ENCODE peak calls at places on chromosomes 7 and 10, in five cellular contexts. N is neural crest cell, S is MM.1S, P is OCI-LY7, J is foreskin fibroblast. X is an unnamed sample.

GRCh38 chr7:5677538-5678294 is 103.7 kb downstream of the RNF216 start:
- DNase-seq in J (peak; percentile 71), N (peak; percentile 49), S (peak; percentile 25), P (peak; percentile 71), X (peak; percentile 48)

GRCh38 chr7:91280180-91280579 is 15.9 kb downstream of the FZD1 start:
- DNase-seq in P (no peak), N (no peak), J (no peak), S (peak; percentile 68), X (no peak)

GRCh38 chr10:132018446-132018845 is 36.7 kb upstream of the BNIP3 start:
- DNase-seq in P (no peak), S (no peak), J (no peak), N (no peak), X (no peak)

GRCh38 chr7:21293771-21294170 is 134.1 kb upstream of the SP4 start:
- DNase-seq in S (no peak), P (no peak), J (no peak), N (no peak), X (no peak)

GRCh38 chr10:97335188-97335619 is 675 bp upstream of the FRAT2 start:
- DNase-seq in J (no peak), P (peak; percentile 50), S (no peak), N (peak; percentile 2), X (no peak)

GRCh38 chr10:110192552-110192951 is 14.9 kb upstream of the MXI1 start:
- DNase-seq in J (no peak), S (peak; percentile 17), P (no peak), N (no peak), X (peak; percentile 53)

GRCh38 chr10:6385683-6386082 is 183.0 kb downstream of the PFKFB3 start:
- DNase-seq in S (no peak), P (no peak), N (no peak), J (peak; percentile 55), X (no peak)

GRCh38 chr10:74825371-74826141 is 844 bp upstream of the KAT6B start:
- DNase-seq in P (no peak), S (peak; percentile 44), J (peak; percentile 34), N (peak; percentile 68), X (no peak)

GRCh38 chr10:69074532-69074931 is 13.4 kb upstream of the SRGN start:
- DNase-seq in P (no peak), S (no peak), J (no peak), N (no peak), X (no peak)

GRCh38 chr10:1938317-1938716 is 201.0 kb upstream of the ADARB2 start:
- DNase-seq in S (peak; percentile 54), J (no peak), N (no peak), P (no peak), X (no peak)

DNA sequence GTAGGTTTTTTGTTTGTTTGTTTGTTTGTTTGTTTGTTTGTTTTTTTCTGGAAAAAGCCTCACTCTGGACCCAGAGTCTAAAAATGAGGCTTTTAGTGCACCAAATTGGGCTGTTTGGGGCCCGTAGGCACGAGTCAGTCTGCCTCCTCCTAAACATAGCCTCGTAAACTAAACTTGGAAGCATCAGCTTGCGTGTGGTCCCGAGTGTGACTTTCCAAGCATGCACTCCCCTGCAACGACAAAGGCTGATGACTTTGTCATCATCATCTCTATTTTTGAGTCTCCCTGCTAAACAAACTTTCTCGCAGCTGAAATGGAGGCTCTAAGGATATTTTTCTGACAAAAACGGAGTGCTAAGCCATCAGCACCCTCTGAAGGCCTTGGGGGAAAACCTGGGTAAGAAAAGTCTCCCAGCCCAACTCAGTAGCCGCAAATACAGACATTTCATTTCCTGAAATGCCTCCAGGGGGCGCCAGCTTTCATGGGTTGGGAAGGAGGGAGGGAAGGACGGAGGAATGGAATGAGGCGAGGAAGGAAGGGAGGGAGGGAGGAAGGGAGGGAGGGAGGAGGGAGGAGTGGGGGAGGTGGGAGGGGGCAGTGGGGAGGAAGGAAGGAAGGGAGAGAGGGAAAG is 245.9 kb downstream of the KCNMA1 start:
- DNase-seq in S (peak; percentile 48), P (peak; percentile 13), J (peak; percentile 86), N (peak; percentile 81), X (peak; percentile 51)
- TF ChIP-seq CTCF in S (peak; percentile 54), P (peak; percentile 61), J (peak; percentile 72), N (peak; percentile 65), X (peak; percentile 66)

GRCh38 chr7:122258971-122259370 is 45.6 kb downstream of the FEZF1 start:
- DNase-seq in S (no peak), P (no peak), J (no peak), N (no peak), X (no peak)

GRCh38 chr7:122260336-122260735 is 44.2 kb downstream of the FEZF1 start:
- DNase-seq in J (no peak), S (no peak), P (no peak), N (no peak), X (no peak)

GRCh38 chr7:122261442-122261841 is 43.1 kb downstream of the FEZF1 start:
- DNase-seq in J (no peak), N (no peak), S (no peak), P (no peak), X (no peak)

GRCh38 chr7:122257056-122257455 is 47.5 kb downstream of the FEZF1 start:
- DNase-seq in S (no peak), N (no peak), P (no peak), J (no peak), X (no peak)

DNA sequence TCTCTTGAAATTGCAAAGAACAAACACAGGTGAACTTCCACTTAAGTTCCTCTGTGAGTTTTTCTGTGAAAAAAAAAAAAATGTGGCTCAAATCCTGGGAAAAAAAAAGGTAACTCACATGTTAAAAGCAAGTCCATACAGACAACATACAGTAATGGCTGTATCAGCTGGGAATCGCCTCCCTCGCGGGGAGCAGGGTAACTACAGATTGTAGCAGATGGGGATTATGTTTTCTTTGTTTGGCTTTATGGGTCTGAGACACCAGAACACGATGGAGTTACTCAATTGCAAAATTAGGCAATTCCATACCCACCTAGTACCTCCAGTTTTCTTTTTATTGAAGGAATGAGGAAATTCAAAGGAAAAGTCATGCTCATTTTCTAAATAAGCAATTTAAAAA is 42.3 kb downstream of the FEZF1 start:
- DNase-seq in J (no peak), P (no peak), S (no peak), N (no peak), X (no peak)
- TF ChIP-seq CTCF in J (no peak), P (no peak), S (no peak), N (no peak), X (no peak)

DNA sequence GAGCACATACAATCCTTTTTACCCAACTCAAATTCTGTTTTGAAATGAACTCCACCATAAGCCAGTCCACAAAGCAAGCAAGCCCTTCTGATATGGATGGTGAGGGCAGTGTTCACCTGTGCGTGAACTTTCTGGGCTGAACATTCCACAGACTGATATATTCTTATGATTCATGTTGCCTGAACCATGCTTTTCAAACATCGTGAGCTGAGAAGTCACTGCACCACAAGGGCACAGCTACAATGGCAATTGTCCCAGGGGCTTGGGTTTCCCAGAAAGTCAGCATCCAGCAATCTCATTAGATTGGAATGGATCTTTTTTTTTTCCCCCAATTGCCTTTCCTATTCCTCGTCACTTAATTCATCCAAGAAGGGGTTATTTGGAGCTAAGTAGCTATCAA is 86.9 kb upstream of the ZNF438 start:
- DNase-seq in N (no peak), S (no peak), P (no peak), J (no peak), X (no peak)
- TF ChIP-seq CTCF in N (no peak), S (no peak), P (no peak), J (no peak), X (no peak)

GRCh38 chr10:45593938-45594275 is 78.7 kb downstream of the ZFAND4 start:
- DNase-seq in P (no peak), S (no peak), N (no peak), J (no peak), X (no peak)

GRCh38 chr10:45592432-45592831 is 80.1 kb downstream of the ZFAND4 start:
- DNase-seq in P (no peak), S (no peak), N (no peak), J (no peak), X (no peak)

GRCh38 chr10:45596556-45596955 is 76.0 kb downstream of the ZFAND4 start:
- DNase-seq in P (no peak), S (no peak), J (no peak), N (no peak), X (no peak)

GRCh38 chr10:45592926-45593325 is 79.6 kb downstream of the ZFAND4 start:
- DNase-seq in N (no peak), S (no peak), J (no peak), P (peak; percentile 26), X (no peak)

DNA sequence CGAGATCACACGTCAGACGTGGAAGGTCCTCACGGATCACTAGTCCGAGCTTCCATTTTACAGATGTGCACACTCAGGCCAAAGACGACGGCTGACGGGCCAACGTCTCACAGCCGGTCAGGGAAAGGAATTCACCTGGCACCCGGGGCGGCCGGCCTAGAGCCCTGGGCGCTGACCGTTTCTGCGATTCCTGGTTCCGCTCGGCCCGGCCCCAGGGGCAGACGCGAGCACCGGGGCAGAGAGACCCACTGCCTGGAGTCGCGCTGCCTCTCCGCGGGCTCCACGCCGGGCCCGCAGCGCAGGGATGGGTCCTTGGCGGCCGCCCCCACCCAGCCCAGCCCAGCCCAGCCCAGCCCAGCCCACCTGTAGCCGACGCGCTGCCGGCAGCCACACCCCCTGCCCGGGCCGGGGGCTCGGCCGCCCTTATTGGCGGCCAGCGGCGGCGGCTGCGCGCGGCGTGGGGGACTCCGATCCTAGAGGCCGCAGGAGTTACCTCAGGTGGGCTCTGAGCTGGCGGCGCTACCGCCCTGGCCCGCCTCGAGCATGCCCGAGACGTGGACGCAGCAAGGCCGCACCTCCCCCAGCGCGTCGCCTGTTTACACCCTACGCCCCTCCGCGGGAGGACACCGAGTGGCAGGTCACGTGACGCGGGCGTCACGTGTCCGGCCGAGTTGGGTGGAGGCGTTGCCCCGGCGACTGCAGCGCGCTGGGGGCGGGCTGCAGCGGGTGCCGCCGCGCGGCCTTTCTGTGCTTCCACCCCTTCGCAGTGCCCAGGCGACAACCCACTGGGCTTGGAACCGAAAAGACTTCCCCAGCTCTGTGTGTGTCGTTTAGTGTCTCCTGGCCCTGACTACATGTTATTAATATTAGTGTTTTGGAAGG is 78.1 kb downstream of the ZFAND4 start:
- DNase-seq in N (peak; percentile 84), P (peak; percentile 98), J (peak; percentile 96), S (peak; percentile 96), X (peak; percentile 94)
- TF ChIP-seq CTCF in N (no peak), P (peak; percentile 32), J (no peak), S (no peak), X (no peak)

GRCh38 chr7:824664-825063 is 7.6 kb upstream of the SUN1 start:
- DNase-seq in J (no peak), P (no peak), S (no peak), N (no peak), X (no peak)

GRCh38 chr7:821688-822087 is 10.6 kb upstream of the SUN1 start:
- DNase-seq in S (no peak), P (no peak), J (no peak), N (no peak), X (no peak)

GRCh38 chr7:823639-824038 is 8.6 kb upstream of the SUN1 start:
- DNase-seq in J (no peak), P (no peak), S (no peak), N (no peak), X (no peak)

GRCh38 chr7:824106-824505 is 8.2 kb upstream of the SUN1 start:
- DNase-seq in J (no peak), N (no peak), S (no peak), P (no peak), X (no peak)

DNA sequence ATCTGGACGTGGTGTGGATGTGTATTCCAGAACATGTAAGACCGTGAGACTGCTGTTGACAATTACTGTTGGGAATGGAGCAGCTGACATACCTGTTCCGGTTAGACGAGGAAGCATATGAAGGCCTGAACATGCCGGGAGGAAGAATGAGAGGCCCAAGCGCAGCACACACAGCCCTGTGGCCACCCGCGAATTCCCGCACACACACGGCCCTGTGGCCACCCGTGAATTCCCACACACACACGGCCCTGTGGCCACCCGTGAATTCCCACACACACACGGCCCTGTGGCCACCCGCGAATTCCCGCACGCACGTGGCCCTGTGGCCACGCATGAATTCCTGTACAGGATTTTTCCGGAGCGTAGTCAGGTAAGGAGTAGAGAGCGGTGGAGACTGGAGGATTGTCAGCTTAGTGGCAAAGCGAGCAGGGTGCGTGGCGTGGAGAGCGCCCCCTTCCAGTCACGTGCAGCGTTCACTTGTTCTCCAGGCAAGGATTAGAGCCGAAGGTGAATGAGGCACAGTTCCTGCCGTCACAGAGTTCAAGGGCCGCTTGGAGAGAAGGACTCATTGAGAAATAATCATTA is 9.5 kb upstream of the SUN1 start:
- DNase-seq in S (no peak), P (no peak), J (no peak), N (no peak), X (no peak)
- TF ChIP-seq CTCF in S (no peak), P (peak; percentile 51), J (no peak), N (peak; percentile 19), X (no peak)

X was measured in GM10248.